ENCODE peak calls at places on chromosomes 3 and 15, in seven cellular contexts. One of them, this sample, is unnamed.
A peak's percentile ranks its signal among the peaks of the same experiment; 100 is the strongest.

GRCh38 chr15:95259513-95259912 is 1028.2 kb downstream of the MCTP2 start:
- DNase-seq in upper lobe of right lung: no peak
- DNase-seq in LHCN-M2: peak; percentile 77
- DNase-seq in GM23338: peak; percentile 87
- DNase-seq in hepatocyte: peak; percentile 82
- DNase-seq in stimulated activated CD8-positive, alpha-beta memory T cell treated with anti-CD3 and anti-CD28 coated beads, Interleukin-15, amount 100 ng/mL, for 24 hours: no peak
- DNase-seq in epithelial cell of esophagus: peak; percentile 84
- DNase-seq in this sample: peak; percentile 78

GRCh38 chr3:133896002-133896761 is 500 bp upstream of the RAB6B start:
- DNase-seq in epithelial cell of esophagus: peak; percentile 10
- DNase-seq in stimulated activated CD8-positive, alpha-beta memory T cell treated with anti-CD3 and anti-CD28 coated beads, Interleukin-15, amount 100 ng/mL, for 24 hours: no peak
- DNase-seq in upper lobe of right lung: no peak
- DNase-seq in hepatocyte: peak; percentile 44
- DNase-seq in LHCN-M2: no peak
- DNase-seq in GM23338: peak; percentile 62
- DNase-seq in this sample: no peak

GRCh38 chr15:38129531-38130199 is 123.0 kb upstream of the SPRED1 start:
- DNase-seq in stimulated activated CD8-positive, alpha-beta memory T cell treated with anti-CD3 and anti-CD28 coated beads, Interleukin-15, amount 100 ng/mL, for 24 hours: no peak
- DNase-seq in GM23338: no peak
- DNase-seq in hepatocyte: peak; percentile 68
- DNase-seq in epithelial cell of esophagus: peak; percentile 89
- DNase-seq in LHCN-M2: peak; percentile 100
- DNase-seq in upper lobe of right lung: peak; percentile 65
- DNase-seq in this sample: no peak

GRCh38 chr3:197458179-197458707 is 97.5 kb downstream of the BDH1 start:
- DNase-seq in hepatocyte: peak; percentile 27
- DNase-seq in GM23338: peak; percentile 62
- DNase-seq in epithelial cell of esophagus: peak; percentile 51
- DNase-seq in LHCN-M2: no peak
- DNase-seq in stimulated activated CD8-positive, alpha-beta memory T cell treated with anti-CD3 and anti-CD28 coated beads, Interleukin-15, amount 100 ng/mL, for 24 hours: no peak
- DNase-seq in upper lobe of right lung: peak; percentile 68
- DNase-seq in this sample: peak; percentile 66

GRCh38 chr15:94965593-94965992 is 734.2 kb downstream of the MCTP2 start:
- DNase-seq in epithelial cell of esophagus: peak; percentile 21
- DNase-seq in stimulated activated CD8-positive, alpha-beta memory T cell treated with anti-CD3 and anti-CD28 coated beads, Interleukin-15, amount 100 ng/mL, for 24 hours: no peak
- DNase-seq in LHCN-M2: peak; percentile 78
- DNase-seq in upper lobe of right lung: no peak
- DNase-seq in hepatocyte: no peak
- DNase-seq in GM23338: no peak
- DNase-seq in this sample: no peak

GRCh38 chr3:102444101-102444500 is 9.3 kb downstream of the ZPLD1 start:
- DNase-seq in epithelial cell of esophagus: no peak
- DNase-seq in upper lobe of right lung: no peak
- DNase-seq in LHCN-M2: peak; percentile 31
- DNase-seq in hepatocyte: no peak
- DNase-seq in stimulated activated CD8-positive, alpha-beta memory T cell treated with anti-CD3 and anti-CD28 coated beads, Interleukin-15, amount 100 ng/mL, for 24 hours: no peak
- DNase-seq in GM23338: no peak
- DNase-seq in this sample: no peak

GRCh38 chr3:13141991-13142412 is 68.8 kb upstream of the IQSEC1 start:
- DNase-seq in epithelial cell of esophagus: peak; percentile 42
- DNase-seq in upper lobe of right lung: peak; percentile 47
- DNase-seq in GM23338: peak; percentile 92
- DNase-seq in LHCN-M2: peak; percentile 3
- DNase-seq in stimulated activated CD8-positive, alpha-beta memory T cell treated with anti-CD3 and anti-CD28 coated beads, Interleukin-15, amount 100 ng/mL, for 24 hours: no peak
- DNase-seq in hepatocyte: peak; percentile 78
- DNase-seq in this sample: peak; percentile 32

GRCh38 chr15:60047701-60048100 is 43.6 kb downstream of the FOXB1 start:
- DNase-seq in epithelial cell of esophagus: peak; percentile 21
- DNase-seq in stimulated activated CD8-positive, alpha-beta memory T cell treated with anti-CD3 and anti-CD28 coated beads, Interleukin-15, amount 100 ng/mL, for 24 hours: no peak
- DNase-seq in GM23338: no peak
- DNase-seq in upper lobe of right lung: no peak
- DNase-seq in LHCN-M2: peak; percentile 72
- DNase-seq in hepatocyte: no peak
- DNase-seq in this sample: no peak

GRCh38 chr3:61414456-61414855 is 146.9 kb upstream of the PTPRG start:
- DNase-seq in hepatocyte: no peak
- DNase-seq in upper lobe of right lung: no peak
- DNase-seq in GM23338: no peak
- DNase-seq in epithelial cell of esophagus: no peak
- DNase-seq in LHCN-M2: no peak
- DNase-seq in stimulated activated CD8-positive, alpha-beta memory T cell treated with anti-CD3 and anti-CD28 coated beads, Interleukin-15, amount 100 ng/mL, for 24 hours: no peak
- DNase-seq in this sample: no peak

GRCh38 chr3:196145420-196146262 is 63.8 kb upstream of the TFRC start:
- DNase-seq in GM23338: no peak
- DNase-seq in epithelial cell of esophagus: no peak
- DNase-seq in LHCN-M2: no peak
- DNase-seq in hepatocyte: no peak
- DNase-seq in stimulated activated CD8-positive, alpha-beta memory T cell treated with anti-CD3 and anti-CD28 coated beads, Interleukin-15, amount 100 ng/mL, for 24 hours: no peak
- DNase-seq in upper lobe of right lung: peak; percentile 72
- DNase-seq in this sample: no peak

This sample was measured in Calu3.